ENCODE peak calls at places on chromosomes 3 and 15, in six cellular contexts. R, X, G, F, N and V are unnamed samples.

GRCh38 chr15:38564557-38565286 is at the start of gene RASGRP1:
- DNase-seq in G (peak; percentile 79), F (peak; percentile 18), R (peak; percentile 75), X (peak; percentile 81), N (no peak), V (peak; percentile 91)

GRCh38 chr3:138043266-138044029 is 33.5 kb downstream of the CLDN18 start:
- DNase-seq in F (no peak), G (no peak), X (peak; percentile 70), R (no peak), N (peak; percentile 82), V (peak; percentile 72)

GRCh38 chr3:11544413-11545181 is 99.1 kb downstream of the VGLL4 start:
- DNase-seq in G (no peak), X (peak; percentile 54), R (no peak), N (peak; percentile 83), F (no peak), V (peak; percentile 84)

GRCh38 chr3:63343674-63344073 is 65.6 kb downstream of the SYNPR start:
- DNase-seq in G (no peak), R (peak; percentile 87), F (peak; percentile 95), X (peak; percentile 83), N (peak; percentile 81), V (peak; percentile 87)

GRCh38 chr3:23546186-23546585 is 259.6 kb upstream of the UBE2E1 start:
- DNase-seq in N (peak; percentile 46), X (no peak), G (no peak), R (no peak), F (no peak), V (no peak)

GRCh38 chr3:101850327-101851048 is 1.2 kb downstream of the NFKBIZ start:
- DNase-seq in N (peak; percentile 70), F (peak; percentile 11), R (no peak), G (peak; percentile 61), X (peak; percentile 65), V (peak; percentile 85)

GRCh38 chr3:179526989-179527391 is 35.7 kb upstream of the ACTL6A start:
- DNase-seq in N (peak; percentile 68), R (peak; percentile 48), F (peak; percentile 45), X (peak; percentile 69), G (no peak), V (peak; percentile 71)

GRCh38 chr15:95025924-95026728 is 794.8 kb downstream of the MCTP2 start:
- DNase-seq in X (peak; percentile 75), F (no peak), G (no peak), R (peak; percentile 39), N (peak; percentile 72), V (no peak)

GRCh38 chr15:39854161-39854560 is 65.9 kb downstream of the GPR176 start:
- DNase-seq in R (no peak), N (peak; percentile 41), X (no peak), G (no peak), F (no peak), V (no peak)

GRCh38 chr15:47429376-47429775 is 287.9 kb upstream of the SEMA6D start:
- DNase-seq in G (no peak), X (no peak), N (no peak), R (no peak), F (no peak), V (no peak)

GRCh38 chr15:70121656-70122297 is 24.1 kb upstream of the TLE3 start:
- DNase-seq in F (no peak), R (peak; percentile 55), N (peak; percentile 90), X (peak; percentile 89), G (no peak), V (peak; percentile 93)

GRCh38 chr15:100772478-100773378 is 106.9 kb upstream of the ALDH1A3 start:
- DNase-seq in R (peak; percentile 10), X (no peak), N (no peak), G (no peak), F (no peak), V (peak; percentile 52)